ENCODE peak calls at places on chromosomes 11 and 22, in nine cellular contexts. E, A, N, X, R, C, M, J and H are unnamed samples.

GRCh38 chr11:43947003-43947500 is 4.6 kb downstream of the C11orf96 start:
- DNase-seq in X (no peak), R (no peak), N (peak), J (peak), M (peak), E (no peak), A (no peak), C (no peak), H (no peak)

GRCh38 chr11:76692956-76693355 is 22.4 kb upstream of the LRRC32 start:
- DNase-seq in A (no peak), E (no peak), N (no peak), J (no peak), R (no peak), C (no peak), X (no peak), M (no peak), H (no peak)

GRCh38 chr11:124799384-124800225 is 601 bp downstream of the MSANTD2 start:
- DNase-seq in E (peak), X (peak), R (peak), M (peak), N (no peak), A (no peak), J (peak), C (peak), H (peak)

GRCh38 chr22:18056161-18056666 is 21.6 kb upstream of the PEX26 start:
- DNase-seq in E (peak), M (peak), R (no peak), A (peak), J (no peak), X (peak), C (no peak), N (no peak), H (peak)

GRCh38 chr11:68763926-68764657 is 12.8 kb upstream of the TESMIN start:
- DNase-seq in X (no peak), E (no peak), A (no peak), C (no peak), R (no peak), J (no peak), M (no peak), N (no peak), H (no peak)

GRCh38 chr11:65185869-65186341 is 4.2 kb downstream of the CAPN1 start:
- DNase-seq in R (no peak), N (no peak), A (no peak), C (no peak), M (no peak), X (no peak), J (no peak), E (no peak), H (no peak)

GRCh38 chr11:110431212-110432073 is 1.7 kb downstream of the FDX1 start:
- DNase-seq in N (no peak), C (no peak), A (no peak), M (no peak), J (no peak), E (peak), R (no peak), X (no peak), H (peak)

GRCh38 chr11:118437046-118437735 is 899 bp downstream of the KMT2A start:
- DNase-seq in E (peak), A (no peak), M (peak), R (peak), C (no peak), J (peak), N (no peak), X (peak), H (peak)

GRCh38 chr11:102669664-102670063 is 35.9 kb downstream of the MMP27 start:
- DNase-seq in M (peak), C (no peak), X (no peak), N (no peak), J (no peak), E (no peak), R (no peak), A (no peak), H (no peak)

GRCh38 chr11:125869526-125869925 is 17.9 kb upstream of the HYLS1 start:
- DNase-seq in A (no peak), E (no peak), M (no peak), R (no peak), C (no peak), X (no peak), J (no peak), N (no peak), H (no peak)

GRCh38 chr11:35615911-35616900 is 2.1 kb upstream of the FJX1 start:
- DNase-seq in R (no peak), J (no peak), M (peak), X (no peak), A (no peak), C (no peak), N (no peak), E (peak), H (peak)

GRCh38 chr11:16158426-16158994 is 197.8 kb downstream of the SOX6 start:
- DNase-seq in E (no peak), C (no peak), A (no peak), N (no peak), M (no peak), R (no peak), J (no peak), X (no peak), H (no peak)

GRCh38 chr22:20435436-20436308 is 2.0 kb downstream of the SCARF2 start:
- DNase-seq in E (no peak), M (no peak), N (no peak), J (no peak), A (no peak), X (no peak), C (no peak), R (no peak), H (peak)

GRCh38 chr22:27170491-27170890 is 513.1 kb downstream of the MIAT start:
- DNase-seq in X (peak), J (peak), A (peak), R (no peak), N (peak), C (no peak), E (no peak), M (peak), H (no peak)

GRCh38 chr11:2743427-2744110 is 43.8 kb upstream of the KCNQ1OT1 start:
- DNase-seq in A (no peak), E (no peak), C (no peak), J (peak), M (no peak), R (no peak), X (no peak), N (no peak), H (no peak)

GRCh38 chr11:83162377-83162776 is 5.4 kb downstream of the PCF11 start:
- DNase-seq in N (no peak), M (peak), X (no peak), R (no peak), J (no peak), E (peak), A (no peak), C (no peak), H (peak)

GRCh38 chr22:30946354-30946753 is 22.2 kb downstream of the MORC2 start:
- DNase-seq in C (no peak), J (no peak), N (no peak), M (no peak), X (no peak), R (no peak), E (no peak), A (no peak), H (no peak)

GRCh38 chr22:37171662-37172061 is 16.4 kb downstream of the C1QTNF6 start:
- DNase-seq in C (no peak), M (no peak), R (no peak), N (no peak), J (no peak), X (no peak), A (no peak), E (no peak), H (no peak)

GRCh38 chr11:23123766-23124165 is 263.5 kb upstream of the CCDC179 start:
- DNase-seq in M (peak), C (no peak), E (no peak), A (no peak), R (no peak), X (no peak), N (no peak), J (no peak), H (no peak)

DNA sequence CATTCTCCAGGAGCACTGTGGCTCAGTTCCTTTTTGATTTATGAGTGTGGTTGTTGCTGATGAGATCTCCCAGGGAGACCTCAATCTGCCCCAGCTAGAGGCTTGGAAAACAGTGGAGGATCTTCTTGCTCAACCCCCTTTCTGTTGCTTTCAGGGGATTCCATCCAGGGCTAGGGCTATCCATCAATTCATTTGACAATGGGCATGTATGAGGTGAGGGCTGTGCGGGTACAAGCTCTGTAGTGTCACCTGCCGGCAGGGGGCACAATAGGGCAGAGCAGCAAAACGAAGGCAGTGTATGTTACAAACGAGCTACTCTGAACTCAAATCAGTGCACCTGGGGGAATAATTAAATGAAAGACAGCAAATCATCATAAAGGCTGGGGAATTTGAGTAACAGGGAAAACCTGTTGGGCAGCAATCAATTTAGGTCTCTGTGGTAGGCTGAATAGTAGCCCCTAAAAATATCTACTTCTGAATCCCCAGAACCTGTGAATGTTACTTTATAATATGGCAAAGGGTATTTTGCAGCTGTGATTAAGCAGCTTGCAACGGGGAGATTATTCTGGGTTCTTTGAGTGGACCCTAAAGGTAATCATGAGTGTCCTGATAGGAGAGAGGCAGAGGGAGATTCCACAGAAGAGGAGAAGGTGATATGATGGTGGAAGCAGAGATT is 170.3 kb upstream of the ZBED5 start:
- DNase-seq in E (peak), C (peak), N (peak), R (peak), J (peak), M (peak), X (peak), A (no peak), H (peak)
- TF ChIP-seq CTCF in E (peak), C (peak), N (peak), R (peak), J (peak), M (peak), X (peak), A (peak), H (peak)

GRCh38 chr11:134579709-134580634 is 167.9 kb upstream of the B3GAT1 start:
- DNase-seq in M (no peak), J (no peak), N (no peak), A (no peak), E (no peak), C (no peak), R (no peak), X (no peak), H (no peak)

GRCh38 chr11:134581121-134581626 is 169.1 kb upstream of the B3GAT1 start:
- DNase-seq in C (no peak), E (no peak), N (no peak), R (no peak), J (no peak), M (no peak), A (no peak), X (no peak), H (no peak)

GRCh38 chr11:134577801-134578200 is 165.8 kb upstream of the B3GAT1 start:
- DNase-seq in M (no peak), X (no peak), A (no peak), R (no peak), J (no peak), N (no peak), C (no peak), E (no peak), H (no peak)

GRCh38 chr11:134580635-134581025 is 168.6 kb upstream of the B3GAT1 start:
- DNase-seq in X (no peak), A (no peak), R (no peak), N (no peak), E (no peak), M (no peak), J (no peak), C (no peak), H (no peak)

DNA sequence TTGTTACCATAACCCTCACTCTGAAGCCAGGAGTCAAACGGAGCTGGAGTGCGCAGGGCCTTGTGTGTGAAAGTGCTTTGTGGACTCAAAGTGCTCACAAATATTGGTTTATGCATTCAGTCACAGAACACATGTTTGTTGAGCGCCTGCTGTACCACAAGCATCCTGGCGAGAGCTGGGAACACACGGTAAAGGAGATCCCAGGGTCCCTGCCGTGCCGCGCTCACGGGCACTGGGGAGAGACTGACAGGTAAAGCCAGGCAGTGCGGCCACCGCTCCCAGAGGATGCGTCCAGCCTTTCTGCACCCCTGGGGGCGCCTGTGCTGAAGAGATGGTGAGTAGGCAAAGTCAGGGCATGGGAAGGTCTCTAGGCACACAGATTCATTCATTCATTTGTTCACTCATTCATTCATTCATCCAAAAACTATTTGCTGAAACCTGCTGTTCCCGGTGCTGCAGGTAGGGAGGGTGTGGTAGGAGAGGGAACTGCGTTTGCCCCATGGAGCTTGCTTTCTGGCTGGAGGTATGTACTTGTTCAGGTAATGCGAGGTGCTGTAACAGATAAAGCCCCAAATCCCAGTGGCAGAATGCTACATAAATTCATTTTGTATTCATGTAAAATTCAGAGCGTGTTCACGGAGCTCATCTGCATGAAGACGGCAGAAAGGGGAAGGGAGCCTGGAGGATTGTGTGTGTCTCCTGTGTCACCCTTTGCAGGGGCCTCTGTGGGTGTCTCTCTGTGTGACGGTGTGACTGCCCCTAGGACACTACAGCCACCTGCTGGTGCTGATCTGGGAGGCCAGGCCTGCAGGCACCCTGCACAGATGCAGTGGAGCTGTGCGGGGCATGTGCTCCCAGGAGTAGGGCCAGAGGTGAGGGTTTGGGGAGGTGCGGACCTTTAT is 167.0 kb upstream of the B3GAT1 start:
- DNase-seq in X (no peak), N (peak), A (no peak), M (no peak), J (no peak), E (no peak), C (no peak), R (peak), H (no peak)
- TF ChIP-seq CTCF in X (no peak), N (peak), A (no peak), M (no peak), J (no peak), E (no peak), C (no peak), R (no peak), H (peak)

DNA sequence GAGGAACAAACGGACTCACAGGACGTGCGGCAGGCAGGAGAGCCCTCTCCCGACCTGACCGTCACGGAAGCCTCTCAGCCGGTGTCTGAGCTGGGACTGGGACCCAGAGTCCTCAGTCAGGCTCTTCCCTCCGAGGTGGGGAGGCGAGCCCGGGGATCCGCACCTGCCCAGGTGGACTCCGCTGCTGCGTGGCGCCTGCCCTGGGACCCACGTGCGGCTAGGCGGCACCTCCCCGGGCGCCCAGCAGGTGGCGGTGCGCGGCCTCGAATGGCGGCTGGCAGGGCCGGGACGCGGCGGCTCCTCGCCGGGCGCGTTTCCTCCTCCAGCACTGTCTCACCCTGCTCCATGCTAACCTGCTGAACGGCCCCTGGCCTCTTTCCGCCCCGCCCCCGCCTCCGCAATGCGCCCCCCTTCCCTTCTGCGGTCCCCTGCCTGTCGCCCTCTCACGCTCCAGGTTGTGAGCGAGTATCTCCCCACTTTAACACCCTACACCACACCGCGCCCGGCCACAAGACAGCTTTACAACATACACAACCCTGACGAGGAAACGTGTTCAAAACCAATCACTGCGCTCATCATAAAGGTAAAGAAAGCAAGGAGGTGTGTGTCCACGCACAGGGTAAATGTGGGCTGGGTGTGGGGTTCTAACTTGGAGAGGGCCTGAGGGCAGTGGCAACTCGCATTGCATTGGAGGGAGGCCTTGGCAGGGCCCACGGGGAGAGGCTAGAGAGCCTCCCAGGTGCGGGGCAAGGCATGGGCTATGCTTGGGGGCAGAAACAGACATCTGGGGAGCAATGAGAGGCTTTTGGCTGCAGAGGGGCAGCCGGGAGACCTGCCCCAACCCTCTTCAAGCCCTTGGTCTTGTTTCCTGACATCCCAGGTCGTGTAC is 25.9 kb upstream of the ATXN10 start:
- DNase-seq in C (peak), E (peak), M (peak), X (peak), A (no peak), J (peak), R (peak), N (peak), H (peak)
- TF ChIP-seq CTCF in C (peak), E (peak), M (no peak), X (peak), A (peak), J (peak), R (peak), N (peak), H (peak)

GRCh38 chr11:7578276-7578955 is 64.6 kb downstream of the PPFIBP2 start:
- DNase-seq in X (no peak), A (no peak), N (no peak), E (no peak), C (no peak), R (no peak), M (peak), J (no peak), H (no peak)

GRCh38 chr11:7577883-7578242 is 64.1 kb downstream of the PPFIBP2 start:
- DNase-seq in J (no peak), A (no peak), E (no peak), R (peak), C (no peak), N (no peak), M (peak), X (no peak), H (no peak)

GRCh38 chr11:7575841-7576451 is 62.1 kb downstream of the PPFIBP2 start:
- DNase-seq in J (no peak), C (peak), A (no peak), R (no peak), M (no peak), E (no peak), N (no peak), X (no peak), H (no peak)

GRCh38 chr11:7576671-7577225 is 62.9 kb downstream of the PPFIBP2 start:
- DNase-seq in A (peak), C (peak), N (no peak), E (no peak), X (peak), J (no peak), M (peak), R (no peak), H (no peak)

DNA sequence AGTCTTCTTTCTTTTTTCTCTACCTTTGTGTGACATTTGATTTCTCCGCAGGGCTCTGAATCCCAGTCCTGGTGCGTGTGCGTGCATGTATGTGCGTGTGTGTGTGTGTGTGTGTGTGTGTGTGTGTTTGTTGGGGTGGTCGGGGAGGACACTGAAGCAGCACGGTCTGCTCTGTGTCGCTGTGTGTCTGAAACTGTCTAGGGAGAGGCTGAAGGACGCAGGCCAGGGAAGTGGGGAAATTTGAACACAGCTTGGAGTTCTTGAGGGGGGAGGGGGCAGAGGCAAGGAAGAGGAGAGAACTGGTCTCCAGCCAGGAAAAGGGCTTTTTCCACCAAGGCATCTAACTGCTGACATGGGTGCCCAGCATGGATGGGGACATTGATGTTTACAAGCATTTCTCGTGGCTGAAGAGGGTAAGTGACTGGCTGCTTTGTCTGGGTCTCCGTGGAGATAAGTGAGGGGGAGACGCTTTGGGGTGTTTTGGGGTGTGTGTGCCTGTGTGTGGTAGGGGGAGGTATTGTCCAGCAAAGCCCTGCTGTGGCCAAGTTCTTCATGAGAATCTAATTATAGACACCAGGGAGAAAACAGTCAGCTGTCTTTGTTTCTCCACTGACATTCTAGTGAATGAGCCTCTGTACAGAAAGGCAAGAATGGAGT is 63.6 kb downstream of the PPFIBP2 start:
- DNase-seq in M (peak), X (peak), A (no peak), R (no peak), N (no peak), E (no peak), C (peak), J (no peak), H (no peak)
- TF ChIP-seq CTCF in M (no peak), X (no peak), A (no peak), R (no peak), N (no peak), E (no peak), C (no peak), J (no peak), H (no peak)

DNA sequence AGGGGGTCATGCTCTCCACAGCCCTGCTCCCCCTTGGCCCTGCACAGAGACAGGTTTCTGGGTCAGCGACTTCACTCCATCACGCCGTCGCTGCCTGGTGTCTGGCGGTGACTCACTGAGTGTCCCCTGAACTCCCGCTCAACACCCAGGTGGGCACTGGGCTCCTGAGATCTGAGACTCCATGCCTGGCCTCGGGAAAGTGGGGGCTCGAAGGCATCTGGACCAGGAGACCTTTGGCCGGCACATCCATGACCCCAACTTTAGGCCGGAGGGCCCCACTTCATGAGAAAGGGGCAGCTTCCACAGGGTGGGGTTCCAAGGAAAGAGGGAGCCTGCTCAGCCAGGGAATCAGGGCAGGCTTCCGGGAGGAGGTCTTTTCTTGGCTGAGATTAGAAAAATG is 79.3 kb upstream of the PRR5 start:
- DNase-seq in C (no peak), A (no peak), E (no peak), N (no peak), J (no peak), R (no peak), X (no peak), M (no peak), H (no peak)
- TF ChIP-seq CTCF in C (no peak), A (no peak), E (no peak), N (no peak), J (no peak), R (no peak), X (no peak), M (no peak), H (no peak)